ENCODE peak calls at places on chromosomes 4 and X, in ten cellular contexts. One of them, this sample, is unnamed.

GRCh38 chr4:139838811-139839210 is 173.2 kb downstream of the MGST2 start:
- DNase-seq in KBM-7: no peak
- DNase-seq in GM20000: no peak
- DNase-seq in fibroblast of mammary gland: peak; percentile 19
- DNase-seq in foreskin melanocyte: no peak
- DNase-seq in activated T-cell treated with anti-CD3 and anti-CD28 coated beads, Interleukin-2, amount 50 U/mL, for 4 hours: no peak
- DNase-seq in left kidney: no peak
- DNase-seq in nucleus accumbens: no peak
- DNase-seq in EL: no peak
- DNase-seq in heart right ventricle: no peak
- DNase-seq in this sample: no peak

GRCh38 chr4:56080384-56080783 is 131.6 kb downstream of the CEP135 start:
- DNase-seq in activated T-cell treated with anti-CD3 and anti-CD28 coated beads, Interleukin-2, amount 50 U/mL, for 4 hours: no peak
- DNase-seq in left kidney: peak; percentile 87
- DNase-seq in nucleus accumbens: no peak
- DNase-seq in GM20000: no peak
- DNase-seq in heart right ventricle: no peak
- DNase-seq in KBM-7: no peak
- DNase-seq in fibroblast of mammary gland: no peak
- DNase-seq in EL: no peak
- DNase-seq in foreskin melanocyte: no peak
- DNase-seq in this sample: no peak

GRCh38 chrX:115093206-115093605 is 75.8 kb upstream of the IL13RA2 start:
- DNase-seq in fibroblast of mammary gland: no peak
- DNase-seq in GM20000: no peak
- DNase-seq in foreskin melanocyte: peak; percentile 48
- DNase-seq in left kidney: no peak
- DNase-seq in KBM-7: no peak
- DNase-seq in nucleus accumbens: no peak
- DNase-seq in activated T-cell treated with anti-CD3 and anti-CD28 coated beads, Interleukin-2, amount 50 U/mL, for 4 hours: no peak
- DNase-seq in heart right ventricle: no peak
- DNase-seq in EL: peak; percentile 1
- DNase-seq in this sample: no peak

GRCh38 chrX:6446588-6446987 is 88.3 kb downstream of the VCX3A start:
- DNase-seq in fibroblast of mammary gland: no peak
- DNase-seq in nucleus accumbens: no peak
- DNase-seq in EL: no peak
- DNase-seq in KBM-7: no peak
- DNase-seq in activated T-cell treated with anti-CD3 and anti-CD28 coated beads, Interleukin-2, amount 50 U/mL, for 4 hours: no peak
- DNase-seq in foreskin melanocyte: no peak
- DNase-seq in heart right ventricle: no peak
- DNase-seq in left kidney: no peak
- DNase-seq in GM20000: no peak
- DNase-seq in this sample: no peak

GRCh38 chrX:373641-374471 is 12.9 kb downstream of the PPP2R3B start:
- DNase-seq in KBM-7: no peak
- DNase-seq in GM20000: peak; percentile 51
- DNase-seq in foreskin melanocyte: no peak
- DNase-seq in EL: peak; percentile 49
- DNase-seq in nucleus accumbens: no peak
- DNase-seq in heart right ventricle: peak; percentile 55
- DNase-seq in left kidney: peak; percentile 75
- DNase-seq in fibroblast of mammary gland: no peak
- DNase-seq in activated T-cell treated with anti-CD3 and anti-CD28 coated beads, Interleukin-2, amount 50 U/mL, for 4 hours: no peak
- DNase-seq in this sample: no peak

GRCh38 chr4:105895324-105895608 is at the start of gene NPNT:
- DNase-seq in nucleus accumbens: peak; percentile 52
- DNase-seq in left kidney: peak; percentile 82
- DNase-seq in activated T-cell treated with anti-CD3 and anti-CD28 coated beads, Interleukin-2, amount 50 U/mL, for 4 hours: no peak
- DNase-seq in GM20000: peak; percentile 61
- DNase-seq in KBM-7: no peak
- DNase-seq in EL: no peak
- DNase-seq in fibroblast of mammary gland: no peak
- DNase-seq in heart right ventricle: peak; percentile 13
- DNase-seq in foreskin melanocyte: no peak
- DNase-seq in this sample: no peak

GRCh38 chr4:33037464-33037863 is 2317.3 kb downstream of the PCDH7 start:
- DNase-seq in nucleus accumbens: no peak
- DNase-seq in heart right ventricle: no peak
- DNase-seq in foreskin melanocyte: no peak
- DNase-seq in GM20000: no peak
- DNase-seq in left kidney: no peak
- DNase-seq in fibroblast of mammary gland: no peak
- DNase-seq in activated T-cell treated with anti-CD3 and anti-CD28 coated beads, Interleukin-2, amount 50 U/mL, for 4 hours: no peak
- DNase-seq in EL: no peak
- DNase-seq in KBM-7: no peak
- DNase-seq in this sample: no peak

GRCh38 chrX:130171446-130172126 is at the start of gene RAB33A:
- DNase-seq in nucleus accumbens: peak; percentile 69
- DNase-seq in fibroblast of mammary gland: no peak
- DNase-seq in heart right ventricle: peak; percentile 17
- DNase-seq in GM20000: peak; percentile 25
- DNase-seq in KBM-7: peak; percentile 61
- DNase-seq in foreskin melanocyte: peak; percentile 52
- DNase-seq in left kidney: peak; percentile 58
- DNase-seq in activated T-cell treated with anti-CD3 and anti-CD28 coated beads, Interleukin-2, amount 50 U/mL, for 4 hours: peak; percentile 36
- DNase-seq in EL: peak; percentile 34
- DNase-seq in this sample: no peak

GRCh38 chr4:80913381-80913780 is 117.1 kb upstream of the BMP3 start:
- DNase-seq in left kidney: no peak
- DNase-seq in GM20000: peak; percentile 10
- DNase-seq in EL: no peak
- DNase-seq in activated T-cell treated with anti-CD3 and anti-CD28 coated beads, Interleukin-2, amount 50 U/mL, for 4 hours: no peak
- DNase-seq in KBM-7: no peak
- DNase-seq in heart right ventricle: no peak
- DNase-seq in fibroblast of mammary gland: no peak
- DNase-seq in foreskin melanocyte: no peak
- DNase-seq in nucleus accumbens: no peak
- DNase-seq in this sample: no peak

GRCh38 chr4:3388461-3389185 is 53.1 kb upstream of the HGFAC start:
- DNase-seq in fibroblast of mammary gland: peak; percentile 77
- DNase-seq in foreskin melanocyte: peak; percentile 56
- DNase-seq in heart right ventricle: peak; percentile 16
- DNase-seq in left kidney: peak; percentile 94
- DNase-seq in activated T-cell treated with anti-CD3 and anti-CD28 coated beads, Interleukin-2, amount 50 U/mL, for 4 hours: no peak
- DNase-seq in EL: peak; percentile 81
- DNase-seq in KBM-7: peak; percentile 72
- DNase-seq in GM20000: peak; percentile 83
- DNase-seq in nucleus accumbens: no peak
- DNase-seq in this sample: no peak

GRCh38 chr4:34181891-34182290 is 2062.4 kb downstream of the ARAP2 start:
- DNase-seq in EL: peak; percentile 68
- DNase-seq in foreskin melanocyte: no peak
- DNase-seq in nucleus accumbens: no peak
- DNase-seq in heart right ventricle: no peak
- DNase-seq in GM20000: no peak
- DNase-seq in left kidney: no peak
- DNase-seq in KBM-7: no peak
- DNase-seq in fibroblast of mammary gland: peak; percentile 91
- DNase-seq in activated T-cell treated with anti-CD3 and anti-CD28 coated beads, Interleukin-2, amount 50 U/mL, for 4 hours: no peak
- DNase-seq in this sample: no peak

GRCh38 chr4:186161138-186161537 is 30.2 kb upstream of the CYP4V2 start:
- DNase-seq in left kidney: peak; percentile 39
- DNase-seq in foreskin melanocyte: no peak
- DNase-seq in activated T-cell treated with anti-CD3 and anti-CD28 coated beads, Interleukin-2, amount 50 U/mL, for 4 hours: no peak
- DNase-seq in GM20000: peak; percentile 83
- DNase-seq in KBM-7: no peak
- DNase-seq in heart right ventricle: no peak
- DNase-seq in fibroblast of mammary gland: no peak
- DNase-seq in EL: no peak
- DNase-seq in nucleus accumbens: no peak
- DNase-seq in this sample: no peak

GRCh38 chr4:16329132-16329796 is 103.0 kb upstream of the TAPT1 start:
- DNase-seq in KBM-7: no peak
- DNase-seq in activated T-cell treated with anti-CD3 and anti-CD28 coated beads, Interleukin-2, amount 50 U/mL, for 4 hours: no peak
- DNase-seq in GM20000: no peak
- DNase-seq in EL: peak; percentile 26
- DNase-seq in foreskin melanocyte: no peak
- DNase-seq in nucleus accumbens: no peak
- DNase-seq in heart right ventricle: no peak
- DNase-seq in left kidney: peak; percentile 73
- DNase-seq in fibroblast of mammary gland: peak; percentile 3
- DNase-seq in this sample: no peak

GRCh38 chrX:135437867-135438733 is 16.4 kb downstream of the SMIM10L2A start:
- DNase-seq in activated T-cell treated with anti-CD3 and anti-CD28 coated beads, Interleukin-2, amount 50 U/mL, for 4 hours: no peak
- DNase-seq in heart right ventricle: no peak
- DNase-seq in KBM-7: peak; percentile 24
- DNase-seq in left kidney: no peak
- DNase-seq in GM20000: no peak
- DNase-seq in EL: no peak
- DNase-seq in foreskin melanocyte: no peak
- DNase-seq in fibroblast of mammary gland: no peak
- DNase-seq in nucleus accumbens: no peak
- DNase-seq in this sample: peak; percentile 4

GRCh38 chr4:114087596-114088230 is 108.3 kb upstream of the ARSJ start:
- DNase-seq in GM20000: no peak
- DNase-seq in fibroblast of mammary gland: peak; percentile 76
- DNase-seq in EL: peak; percentile 90
- DNase-seq in KBM-7: no peak
- DNase-seq in activated T-cell treated with anti-CD3 and anti-CD28 coated beads, Interleukin-2, amount 50 U/mL, for 4 hours: no peak
- DNase-seq in nucleus accumbens: no peak
- DNase-seq in foreskin melanocyte: no peak
- DNase-seq in heart right ventricle: no peak
- DNase-seq in left kidney: peak; percentile 4
- DNase-seq in this sample: no peak

GRCh38 chr4:125314676-125315570 is at the start of gene FAT4:
- DNase-seq in nucleus accumbens: peak; percentile 92
- DNase-seq in heart right ventricle: peak; percentile 96
- DNase-seq in GM20000: peak; percentile 75
- DNase-seq in left kidney: peak; percentile 98
- DNase-seq in EL: peak; percentile 96
- DNase-seq in KBM-7: peak; percentile 87
- DNase-seq in fibroblast of mammary gland: peak; percentile 97
- DNase-seq in foreskin melanocyte: peak; percentile 83
- DNase-seq in activated T-cell treated with anti-CD3 and anti-CD28 coated beads, Interleukin-2, amount 50 U/mL, for 4 hours: no peak
- DNase-seq in this sample: peak; percentile 83

GRCh38 chrX:55484948-55485347 is 4.7 kb downstream of the USP51 start:
- DNase-seq in KBM-7: peak; percentile 40
- DNase-seq in foreskin melanocyte: no peak
- DNase-seq in left kidney: no peak
- DNase-seq in nucleus accumbens: no peak
- DNase-seq in GM20000: no peak
- DNase-seq in heart right ventricle: no peak
- DNase-seq in fibroblast of mammary gland: no peak
- DNase-seq in EL: no peak
- DNase-seq in activated T-cell treated with anti-CD3 and anti-CD28 coated beads, Interleukin-2, amount 50 U/mL, for 4 hours: no peak
- DNase-seq in this sample: no peak

GRCh38 chr4:169826634-169827187 is 69.0 kb upstream of the HPF1 start:
- DNase-seq in heart right ventricle: no peak
- DNase-seq in EL: no peak
- DNase-seq in fibroblast of mammary gland: no peak
- DNase-seq in GM20000: no peak
- DNase-seq in KBM-7: no peak
- DNase-seq in activated T-cell treated with anti-CD3 and anti-CD28 coated beads, Interleukin-2, amount 50 U/mL, for 4 hours: no peak
- DNase-seq in nucleus accumbens: no peak
- DNase-seq in foreskin melanocyte: no peak
- DNase-seq in left kidney: no peak
- DNase-seq in this sample: no peak

GRCh38 chr4:25702848-25703247 is 47.2 kb downstream of the SLC34A2 start:
- DNase-seq in EL: peak; percentile 60
- DNase-seq in activated T-cell treated with anti-CD3 and anti-CD28 coated beads, Interleukin-2, amount 50 U/mL, for 4 hours: no peak
- DNase-seq in left kidney: no peak
- DNase-seq in KBM-7: no peak
- DNase-seq in GM20000: no peak
- DNase-seq in nucleus accumbens: peak; percentile 18
- DNase-seq in heart right ventricle: peak; percentile 17
- DNase-seq in fibroblast of mammary gland: peak; percentile 80
- DNase-seq in foreskin melanocyte: peak; percentile 88
- DNase-seq in this sample: peak; percentile 73

GRCh38 chrX:108020631-108021030 is 24.2 kb upstream of the VSIG1 start:
- DNase-seq in heart right ventricle: no peak
- DNase-seq in foreskin melanocyte: no peak
- DNase-seq in GM20000: peak; percentile 12
- DNase-seq in left kidney: peak; percentile 5
- DNase-seq in EL: peak; percentile 8
- DNase-seq in activated T-cell treated with anti-CD3 and anti-CD28 coated beads, Interleukin-2, amount 50 U/mL, for 4 hours: no peak
- DNase-seq in fibroblast of mammary gland: peak; percentile 26
- DNase-seq in nucleus accumbens: no peak
- DNase-seq in KBM-7: peak; percentile 43
- DNase-seq in this sample: peak; percentile 39